ENCODE peak calls at places on chromosome 1, in ten cellular contexts. L is sciatic nerve; N is stimulated activated CD4-positive, alpha-beta T cell treated with anti-CD3 and anti-CD28 coated beads, Interleukin-1b, Interleukin-23, amount 100 ng/mL, for 24 hours; F is EL; Q is LNCaP clone FGC; T is left ventricle myocardium inferior; W is fibroblast of mammary gland; H is psoas muscle; C is adipocyte; Y is HEK293T. U is an unnamed sample.

GRCh38 chr1:61092643-61093042 is 10.3 kb downstream of the NFIA start:
- DNase-seq in F (no peak), W (no peak), N (no peak), H (no peak), L (no peak), Q (no peak), T (no peak), Y (no peak), C (no peak), U (no peak)

GRCh38 chr1:118381197-118381596 is 196.2 kb upstream of the SPAG17 start:
- DNase-seq in N (no peak), W (no peak), T (no peak), F (no peak), Q (no peak), Y (no peak), C (no peak), L (no peak), H (no peak), U (no peak)

GRCh38 chr1:40711465-40712404 is 20.2 kb downstream of the NFYC start:
- DNase-seq in C (peak), H (no peak), Q (no peak), T (no peak), F (peak), W (peak), Y (no peak), N (no peak), L (no peak), U (no peak)

GRCh38 chr1:184974086-184974836 is at the start of gene NIBAN1:
- DNase-seq in L (peak), C (peak), T (peak), F (peak), W (peak), H (peak), Q (no peak), N (peak), Y (peak), U (peak)

GRCh38 chr1:96579639-96580038 is 141.9 kb upstream of the PTBP2 start:
- DNase-seq in T (no peak), W (peak), Q (no peak), N (no peak), L (no peak), Y (no peak), C (no peak), F (no peak), H (no peak), U (no peak)

GRCh38 chr1:38804062-38804886 is 55.3 kb downstream of the RRAGC start:
- DNase-seq in Q (no peak), L (no peak), N (no peak), W (no peak), T (no peak), F (peak), Y (peak), C (peak), H (no peak), U (no peak)

GRCh38 chr1:17207046-17207445 is 2.1 kb downstream of the PADI1 start:
- DNase-seq in F (peak), L (peak), Y (no peak), C (no peak), N (no peak), H (no peak), T (peak), Q (no peak), W (no peak), U (peak)

GRCh38 chr1:64514197-64514765 is 44.4 kb downstream of the CACHD1 start:
- DNase-seq in F (peak), C (peak), Q (no peak), H (no peak), N (no peak), W (peak), L (no peak), Y (peak), T (no peak), U (no peak)

GRCh38 chr1:58814251-58815068 is 30.6 kb upstream of the JUN start:
- DNase-seq in Y (peak), Q (no peak), C (no peak), N (no peak), W (peak), T (peak), H (peak), L (peak), F (no peak), U (peak)

GRCh38 chr1:85569737-85570404 is 10.7 kb upstream of the CCN1 start:
- DNase-seq in Q (no peak), N (no peak), T (no peak), Y (no peak), F (peak), W (no peak), H (no peak), C (no peak), L (no peak), U (no peak)

GRCh38 chr1:72086394-72086793 is 195.9 kb downstream of the NEGR1 start:
- DNase-seq in F (no peak), T (no peak), Y (no peak), W (no peak), L (no peak), H (no peak), N (no peak), C (no peak), Q (no peak), U (no peak)

GRCh38 chr1:199009447-199009846 is 370.6 kb downstream of the PTPRC start:
- DNase-seq in L (no peak), H (no peak), Y (no peak), C (no peak), F (no peak), N (no peak), T (no peak), Q (no peak), W (no peak), U (no peak)

GRCh38 chr1:236009857-236010256 is 55.0 kb downstream of the NID1 start:
- DNase-seq in L (no peak), Q (peak), F (peak), Y (no peak), C (peak), T (no peak), H (no peak), N (no peak), W (peak), U (no peak)

GRCh38 chr1:12057382-12057781 is 5.7 kb upstream of the TNFRSF8 start:
- DNase-seq in T (no peak), F (no peak), W (no peak), N (peak), Q (no peak), C (no peak), L (no peak), H (no peak), Y (no peak), U (no peak)

GRCh38 chr1:15323989-15324866 is 77.2 kb downstream of the FHAD1 start:
- DNase-seq in H (no peak), W (peak), N (no peak), F (no peak), T (no peak), Q (no peak), Y (no peak), C (no peak), L (no peak), U (no peak)

U was measured in gastrocnemius medialis.